ENCODE peak calls at places on chromosome 10, in six cellular contexts. N is GM12878, E is HTR-8/SVneo, Y is RWPE1, H is NCI-H774, Z is progenitor cell of endocrine pancreas. V is an unnamed sample.

GRCh38 chr10:80507484-80507880 is 30.2 kb upstream of the SH2D4B start:
- DNase-seq in N (no peak), Z (no peak), E (no peak), H (no peak), Y (no peak), V (no peak)

GRCh38 chr10:133324198-133324792 is 12.4 kb downstream of the CALY start:
- DNase-seq in N (no peak), Y (no peak), H (peak), E (no peak), Z (no peak), V (peak)

GRCh38 chr10:34960983-34961382 is 129.2 kb downstream of the CUL2 start:
- DNase-seq in N (no peak), E (peak), H (no peak), Z (no peak), Y (no peak), V (no peak)

GRCh38 chr10:114714281-114714741 is 56.2 kb upstream of the ABLIM1 start:
- DNase-seq in Z (no peak), E (peak), Y (peak), H (no peak), N (no peak), V (no peak)

GRCh38 chr10:129969528-129970264 is 5.6 kb upstream of the EBF3 start:
- DNase-seq in H (no peak), Y (no peak), N (no peak), Z (no peak), E (no peak), V (no peak)

GRCh38 chr10:30002438-30003266 is 56.7 kb downstream of the JCAD start:
- DNase-seq in Z (peak), H (peak), Y (peak), N (no peak), E (peak), V (peak)

GRCh38 chr10:33291053-33291592 is 43.3 kb downstream of the NRP1 start:
- DNase-seq in E (peak), Y (peak), N (no peak), H (no peak), Z (no peak), V (no peak)

GRCh38 chr10:95254629-95255028 is 36.2 kb downstream of the PDLIM1 start:
- DNase-seq in E (no peak), N (no peak), H (no peak), Z (no peak), Y (no peak), V (no peak)

GRCh38 chr10:69899727-69900595 is 98.3 kb downstream of the COL13A1 start:
- DNase-seq in Z (no peak), H (no peak), Y (no peak), E (no peak), N (no peak), V (no peak)

GRCh38 chr10:26437637-26438461 is at the start of gene APBB1IP:
- DNase-seq in Z (no peak), H (no peak), Y (no peak), E (no peak), N (peak), V (peak)

GRCh38 chr10:110996256-110996655 is 76.9 kb downstream of the SHOC2 start:
- DNase-seq in N (no peak), H (no peak), E (no peak), Y (no peak), Z (no peak), V (no peak)

GRCh38 chr10:91010952-91011351 is 90.1 kb upstream of the ANKRD1 start:
- DNase-seq in E (no peak), H (no peak), Y (peak), Z (no peak), N (no peak), V (no peak)

GRCh38 chr10:49310460-49310859 is 11.5 kb downstream of the C10orf71 start:
- DNase-seq in Y (no peak), H (no peak), N (no peak), E (no peak), Z (no peak), V (no peak)

GRCh38 chr10:131002031-131002861 is 309.3 kb downstream of the TCERG1L start:
- DNase-seq in Y (no peak), E (no peak), Z (no peak), N (no peak), H (no peak), V (no peak)

GRCh38 chr10:47277352-47278151 is 22.4 kb upstream of the GDF10 start:
- DNase-seq in H (no peak), Z (no peak), Y (no peak), E (no peak), N (no peak), V (no peak)

GRCh38 chr10:22666287-22667092 is 47.9 kb downstream of the PIP4K2A start:
- DNase-seq in N (no peak), H (no peak), Z (no peak), E (no peak), Y (no peak), V (peak)

GRCh38 chr10:43407148-43407575 is 1.8 kb downstream of the HNRNPF start:
- DNase-seq in Z (peak), H (peak), E (no peak), Y (no peak), N (no peak), V (peak)

GRCh38 chr10:29620112-29620690 is 14.6 kb downstream of the SVIL start:
- DNase-seq in H (peak), Z (no peak), E (no peak), Y (no peak), N (no peak), V (no peak)

GRCh38 chr10:34729619-34730018 is 85.5 kb downstream of the PARD3 start:
- DNase-seq in H (no peak), Y (no peak), E (no peak), N (no peak), Z (no peak), V (no peak)

GRCh38 chr10:61633665-61634064 is 29.1 kb upstream of the CABCOCO1 start:
- DNase-seq in Z (no peak), H (no peak), N (no peak), E (no peak), Y (no peak), V (no peak)

GRCh38 chr10:49300140-49300974 is 1.4 kb downstream of the C10orf71 start:
- DNase-seq in Y (no peak), N (peak), H (no peak), E (no peak), Z (no peak), V (peak)

GRCh38 chr10:79333513-79333912 is 13.8 kb upstream of the PPIF start:
- DNase-seq in H (no peak), Y (peak), Z (no peak), E (no peak), N (no peak), V (no peak)